ENCODE peak calls at places on chromosomes 16 and 17, in nine cellular contexts. O is CD4-positive, alpha-beta T cell; F is upper lobe of left lung; A is bronchial epithelial cell; M is AG04450; D is pancreas; S is A549; I is GM23338; N is mucosa of descending colon. T is an unnamed sample.

GRCh38 chr17:64368277-64368676 is 22.4 kb downstream of the PECAM1 start:
- DNase-seq in O (no peak), F (no peak), A (no peak), M (no peak), D (no peak), S (no peak), I (no peak), N (no peak), T (no peak)

GRCh38 chr17:63842173-63842539 is 329 bp downstream of the SMARCD2 start:
- DNase-seq in O (no peak), F (no peak), A (no peak), M (no peak), D (peak), S (no peak), I (peak), N (peak), T (peak)

GRCh38 chr17:60390881-60391418 is 983 bp downstream of the USP32 start:
- DNase-seq in O (no peak), F (peak), A (peak), M (no peak), D (peak), S (peak), I (no peak), N (peak), T (peak)

GRCh38 chr17:63429766-63430165 is 16.3 kb downstream of the CYB561 start:
- DNase-seq in O (no peak), F (no peak), A (no peak), M (no peak), D (no peak), S (no peak), I (no peak), N (peak), T (no peak)

GRCh38 chr16:70706948-70707465 is 21.2 kb upstream of the MTSS2 start:
- DNase-seq in O (no peak), F (no peak), A (peak), M (peak), D (no peak), S (peak), I (no peak), N (no peak), T (no peak)

GRCh38 chr17:144936-145670 is 7.7 kb downstream of the SCGB1C2 start:
- DNase-seq in O (no peak), F (peak), A (no peak), M (no peak), D (peak), S (no peak), I (no peak), N (peak), T (peak)

GRCh38 chr16:84724619-84725307 is 25.0 kb downstream of the USP10 start:
- DNase-seq in O (no peak), F (no peak), A (no peak), M (no peak), D (no peak), S (no peak), I (no peak), N (no peak), T (no peak)

GRCh38 chr16:49443576-49443975 is 70.0 kb downstream of the C16orf78 start:
- DNase-seq in O (no peak), F (no peak), A (no peak), M (no peak), D (no peak), S (no peak), I (no peak), N (no peak), T (no peak)

GRCh38 chr17:74960739-74961342 is 11.7 kb downstream of the HID1 start:
- DNase-seq in O (no peak), F (peak), A (peak), M (peak), D (no peak), S (peak), I (peak), N (peak), T (peak)

GRCh38 chr16:87834015-87834667 is 35.2 kb downstream of the SLC7A5 start:
- DNase-seq in O (no peak), F (no peak), A (no peak), M (no peak), D (no peak), S (no peak), I (no peak), N (no peak), T (no peak)

GRCh38 chr16:87832759-87833502 is 36.4 kb downstream of the SLC7A5 start:
- DNase-seq in O (no peak), F (no peak), A (no peak), M (no peak), D (no peak), S (no peak), I (no peak), N (no peak), T (no peak)

GRCh38 chr16:87834668-87835473 is 34.4 kb downstream of the SLC7A5 start:
- DNase-seq in O (no peak), F (no peak), A (no peak), M (no peak), D (no peak), S (no peak), I (no peak), N (no peak), T (no peak)

GRCh38 chr16:87832137-87832527 is 37.2 kb downstream of the SLC7A5 start:
- DNase-seq in O (no peak), F (no peak), A (no peak), M (no peak), D (no peak), S (no peak), I (no peak), N (no peak), T (no peak)

DNA sequence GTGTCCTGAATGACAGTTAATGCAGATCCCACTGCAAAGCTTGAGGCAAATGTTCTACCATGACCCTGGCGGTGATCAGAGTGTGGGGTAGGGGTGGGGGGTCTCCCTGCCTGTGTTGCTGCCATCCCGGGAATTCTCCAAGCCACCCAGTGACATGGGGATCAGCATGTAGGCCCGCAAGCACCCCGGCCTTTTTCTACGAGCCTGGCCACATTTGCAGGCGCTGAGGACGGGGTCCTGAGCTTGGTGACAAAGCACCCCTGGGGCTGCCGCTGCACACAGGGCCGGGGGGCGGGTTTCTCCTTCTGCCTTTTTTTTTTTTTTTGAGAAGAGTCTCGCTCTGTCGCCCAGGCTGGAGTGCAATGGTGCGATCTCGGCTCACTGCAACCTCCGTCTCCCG is 35.8 kb downstream of the SLC7A5 start:
- DNase-seq in O (no peak), F (no peak), A (no peak), M (no peak), D (no peak), S (no peak), I (no peak), N (no peak), T (no peak)
- TF ChIP-seq CTCF in O (no peak), F (no peak), A (no peak), M (no peak), D (no peak), S (no peak), I (no peak), N (no peak), T (no peak)

DNA sequence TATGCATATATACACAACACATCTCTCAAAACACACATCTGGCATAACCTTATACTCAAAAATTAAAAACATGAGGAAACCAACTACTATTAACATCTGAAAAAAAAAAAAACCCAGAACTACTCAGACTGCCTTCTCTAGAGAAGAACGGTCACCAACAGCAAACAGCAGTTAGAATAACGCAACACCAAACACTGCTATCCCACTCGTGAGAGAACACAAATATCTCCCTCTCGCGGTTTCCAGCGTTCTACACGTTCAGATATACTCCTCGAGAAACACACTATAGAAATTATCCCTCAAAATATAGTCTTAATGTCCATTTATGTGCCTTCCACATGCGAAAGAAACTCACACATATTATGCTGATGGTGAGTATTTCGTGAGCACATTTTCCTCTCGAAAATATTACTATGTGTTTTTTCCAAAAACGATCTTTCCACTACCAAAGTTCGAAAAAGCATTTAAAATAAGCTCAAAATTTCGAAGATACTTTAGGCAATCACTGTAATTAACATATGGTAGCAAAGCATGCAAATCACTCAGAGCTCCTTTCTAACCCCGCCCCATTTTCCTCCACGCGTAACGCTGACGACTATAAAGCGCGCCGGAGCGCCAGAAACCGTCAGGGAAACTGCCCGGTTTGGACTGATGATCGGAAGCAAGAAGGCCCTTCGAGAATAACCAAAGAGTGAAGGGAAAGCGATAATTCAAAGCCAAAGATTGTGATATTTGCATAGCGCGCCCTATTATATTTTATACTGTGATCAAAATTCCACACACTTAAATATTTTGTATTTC is 60.1 kb downstream of the TEX14 start:
- DNase-seq in O (peak), F (peak), A (peak), M (peak), D (peak), S (peak), I (peak), N (peak), T (peak)
- TF ChIP-seq CTCF in O (no peak), F (peak), A (peak), M (peak), D (no peak), S (peak), I (no peak), N (peak), T (no peak)

DNA sequence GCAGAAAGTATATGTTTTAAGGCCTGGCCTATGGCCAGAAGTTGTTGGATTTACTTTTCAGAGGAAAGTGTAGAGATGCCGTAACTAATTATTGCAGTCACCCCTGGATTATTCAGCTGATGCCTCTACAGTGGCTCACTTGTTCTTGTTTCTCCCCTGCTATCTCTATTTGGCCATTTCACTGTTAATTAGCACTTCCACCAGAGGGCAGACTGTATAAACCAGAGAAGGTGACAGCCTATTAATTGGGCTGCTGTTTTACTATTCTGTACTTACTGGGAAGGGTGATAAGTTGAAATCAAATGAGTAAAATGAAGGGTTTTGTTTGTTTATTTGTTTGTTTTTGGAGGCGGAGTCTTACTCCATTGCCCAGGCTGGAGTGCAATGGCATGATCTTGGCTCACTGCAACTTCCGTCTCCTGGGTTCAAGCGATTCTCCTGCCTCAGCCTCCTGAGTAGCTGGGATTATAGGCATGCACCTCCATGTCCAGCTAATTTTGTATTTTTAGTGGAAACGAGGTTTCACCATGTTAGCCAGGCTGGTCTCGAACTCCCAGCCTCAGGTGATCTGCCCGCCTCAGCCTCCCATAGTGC is 66.0 kb downstream of the CDK12 start:
- DNase-seq in O (no peak), F (no peak), A (peak), M (no peak), D (no peak), S (no peak), I (peak), N (no peak), T (peak)
- TF ChIP-seq CTCF in O (peak), F (peak), A (peak), M (peak), D (no peak), S (peak), I (peak), N (no peak), T (no peak)

GRCh38 chr17:31527606-31528005 is 136.1 kb downstream of the RAB11FIP4 start:
- DNase-seq in O (no peak), F (no peak), A (no peak), M (no peak), D (no peak), S (no peak), I (no peak), N (no peak), T (no peak)

GRCh38 chr17:31524926-31525800 is 133.7 kb downstream of the RAB11FIP4 start:
- DNase-seq in O (peak), F (peak), A (peak), M (peak), D (peak), S (peak), I (peak), N (peak), T (peak)

GRCh38 chr17:31528291-31528874 is 136.9 kb downstream of the RAB11FIP4 start:
- DNase-seq in O (no peak), F (no peak), A (no peak), M (no peak), D (peak), S (no peak), I (no peak), N (no peak), T (no peak)

GRCh38 chr17:31523862-31524730 is 132.6 kb downstream of the RAB11FIP4 start:
- DNase-seq in O (no peak), F (no peak), A (no peak), M (no peak), D (peak), S (no peak), I (no peak), N (no peak), T (no peak)

DNA sequence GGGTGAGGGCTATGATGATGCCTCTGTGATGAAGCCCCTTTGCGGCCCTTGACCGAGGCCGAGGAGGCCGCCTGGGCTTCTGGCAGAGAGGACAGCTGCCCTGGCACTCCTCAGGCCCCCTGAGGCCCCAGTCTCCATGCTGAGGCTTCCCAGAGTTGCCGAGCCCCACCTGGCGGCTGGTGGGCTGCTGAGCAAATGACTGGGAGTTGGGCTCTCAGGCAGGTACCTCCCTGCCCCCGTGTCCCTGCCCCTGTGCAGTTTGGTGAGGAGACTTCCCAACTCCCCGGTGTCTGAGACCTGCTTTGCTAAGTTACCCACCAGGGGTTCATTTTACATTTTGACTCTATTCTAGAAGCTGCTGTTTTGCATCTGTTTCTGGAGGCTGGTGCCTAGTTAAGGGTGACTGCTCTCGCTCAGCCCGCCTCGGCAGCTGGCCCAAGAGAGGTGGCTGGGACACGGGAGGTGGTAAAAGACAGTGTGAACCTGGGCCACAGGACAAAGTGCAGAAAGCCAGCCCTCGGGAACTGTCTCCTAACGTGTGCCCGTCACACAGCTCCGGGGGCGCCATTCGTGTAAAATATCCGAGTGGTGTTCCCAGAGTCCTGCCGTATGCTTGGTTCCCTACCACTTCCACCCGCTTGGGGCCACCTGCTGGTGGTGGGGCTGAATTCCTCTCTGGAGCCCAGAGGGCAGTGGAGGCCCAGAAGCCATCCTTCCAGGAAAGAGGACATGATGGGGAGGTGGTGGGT is 134.5 kb downstream of the RAB11FIP4 start:
- DNase-seq in O (no peak), F (no peak), A (no peak), M (no peak), D (peak), S (peak), I (peak), N (no peak), T (peak)
- TF ChIP-seq CTCF in O (no peak), F (no peak), A (peak), M (peak), D (no peak), S (peak), I (peak), N (no peak), T (peak)

T was measured in endothelial cell.